ENCODE peak calls at places on chromosomes 4 and X, in four cellular contexts. P is H1, I is IMR-90, F is mesendoderm. T is an unnamed sample.

GRCh38 chr4:92346289-92346688 is 42.5 kb downstream of the GRID2 start:
- DNase-seq in P (no peak), I (no peak), F (no peak), T (no peak)

GRCh38 chrX:19955306-19955705 is 35.6 kb downstream of the BCLAF3 start:
- DNase-seq in P (no peak), I (no peak), F (no peak), T (no peak)

GRCh38 chrX:106177106-106177981 is 9.2 kb downstream of the PWWP3B start:
- DNase-seq in P (peak), I (no peak), F (peak), T (peak)

GRCh38 chr4:151484396-151485102 is 75.6 kb downstream of the FHIP1A start:
- DNase-seq in P (no peak), I (peak), F (peak), T (peak)

GRCh38 chr4:2819244-2820215 is 24.1 kb upstream of the ADD1 start:
- DNase-seq in P (no peak), I (no peak), F (no peak), T (no peak)

GRCh38 chrX:133538148-133538547 is 122.9 kb upstream of the GPC4 start:
- DNase-seq in P (no peak), I (no peak), F (no peak), T (no peak)

GRCh38 chr4:68129793-68130192 is at the start of gene TMPRSS11F:
- DNase-seq in P (no peak), I (no peak), F (peak), T (no peak)

GRCh38 chrX:108090474-108091265 is 672 bp downstream of the PSMD10 start:
- DNase-seq in P (no peak), I (peak), F (no peak), T (peak)

GRCh38 chr4:92163348-92163747 is 140.4 kb upstream of the GRID2 start:
- DNase-seq in P (no peak), I (peak), F (peak), T (no peak)

GRCh38 chr4:95729596-95729995 is 110.3 kb upstream of the PDHA2 start:
- DNase-seq in P (peak), I (no peak), F (peak), T (no peak)

GRCh38 chr4:98557497-98557896 is 100.9 kb downstream of the TSPAN5 start:
- DNase-seq in P (no peak), I (peak), F (peak), T (peak)

GRCh38 chr4:93232883-93233282 is 595.7 kb upstream of the ATOH1 start:
- DNase-seq in P (no peak), I (no peak), F (no peak), T (no peak)

GRCh38 chr4:148443550-148444295 is 1.5 kb upstream of the NR3C2 start:
- DNase-seq in P (peak), I (no peak), F (peak), T (peak)

DNA sequence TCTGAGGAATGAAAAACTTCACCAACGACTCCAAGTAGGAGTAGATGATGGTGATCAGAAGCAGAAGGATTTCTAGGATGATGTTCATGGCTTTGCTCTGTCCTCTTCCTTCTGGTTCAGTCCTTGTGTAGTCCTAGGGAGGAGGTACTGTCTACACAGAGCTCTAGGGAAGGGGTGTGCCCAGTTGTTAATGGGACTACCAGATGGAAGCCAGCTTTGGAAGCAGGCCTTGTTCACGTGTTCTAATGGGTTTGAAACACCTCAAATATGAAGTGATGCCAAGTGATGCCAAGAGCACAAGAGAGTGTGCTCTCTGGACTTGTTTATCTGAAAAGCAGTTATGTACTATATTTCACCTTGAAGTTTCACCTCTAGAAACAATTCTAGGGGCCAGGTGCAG is at the start of gene HSD17B13:
- DNase-seq in P (no peak), I (no peak), F (no peak), T (no peak)
- H3K27ac ChIP-seq in P (no peak), I (no peak), F (no peak), T (no peak)

DNA sequence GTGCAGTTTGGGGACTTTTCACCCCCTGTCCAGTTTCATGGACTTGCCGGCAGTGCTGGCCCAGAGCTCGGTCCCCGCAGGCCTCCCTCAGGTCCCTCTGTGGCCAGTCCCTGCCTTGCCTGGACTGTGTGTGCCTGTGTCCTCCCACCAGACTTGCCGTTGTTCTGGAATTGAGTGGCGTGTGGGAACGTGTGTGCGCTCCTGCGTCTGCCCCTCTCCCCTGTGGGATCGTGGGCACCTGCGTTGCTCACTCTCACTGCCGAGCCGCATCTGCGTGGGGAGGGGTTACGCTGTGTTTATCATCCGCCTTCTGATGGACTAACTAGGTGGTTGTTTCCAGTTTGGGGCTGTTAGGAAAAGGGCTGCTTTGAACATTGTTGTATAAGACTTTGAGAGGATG is 21.2 kb downstream of the PCGF3 start:
- DNase-seq in P (no peak), I (no peak), F (no peak), T (no peak)
- H3K4ac ChIP-seq in P (no peak), I (peak), F (no peak), T (no peak)

GRCh38 chr4:140003851-140004579 is 150.0 kb downstream of the MAML3 start:
- DNase-seq in P (peak), I (peak), F (no peak), T (no peak)

GRCh38 chr4:140005699-140006098 is 148.3 kb downstream of the MAML3 start:
- DNase-seq in P (no peak), I (no peak), F (no peak), T (no peak)

GRCh38 chr4:140004580-140005314 is 149.2 kb downstream of the MAML3 start:
- DNase-seq in P (peak), I (peak), F (peak), T (peak)

GRCh38 chr4:140000232-140000631 is 153.8 kb downstream of the MAML3 start:
- DNase-seq in P (no peak), I (no peak), F (no peak), T (no peak)
- H3K27ac ChIP-seq in P (no peak), I (no peak), F (no peak), T (no peak)

GRCh38 chrX:135345328-135345645 is 36.0 kb downstream of the ETDC start:
- DNase-seq in P (no peak), I (peak), F (no peak), T (peak)
- H3K4ac ChIP-seq in P (no peak), I (peak), F (no peak), T (no peak)

GRCh38 chr4:150357829-150358228 is 224.1 kb upstream of the MAB21L2 start:
- DNase-seq in P (no peak), I (no peak), F (no peak), T (no peak)
- H3K27ac ChIP-seq in P (no peak), I (no peak), F (no peak), T (no peak)

T was measured in mesenchymal stem cell.